ENCODE peak calls at places on chromosomes 2 and 18, in seven cellular contexts. One of them, this sample, is unnamed.

GRCh38 chr18:48181857-48182430 is 227.2 kb downstream of the ZBTB7C start:
- DNase-seq in esophagus squamous epithelium: no peak
- DNase-seq in MV-4-11: no peak
- DNase-seq in RKO: no peak
- DNase-seq in ELF-1: no peak
- DNase-seq in fibroblast of gingiva: no peak
- DNase-seq in fibroblast of mammary gland: no peak
- DNase-seq in this sample: no peak

GRCh38 chr2:127624321-127625145 is 21.4 kb upstream of the GPR17 start:
- DNase-seq in esophagus squamous epithelium: no peak
- DNase-seq in fibroblast of gingiva: no peak
- DNase-seq in RKO: no peak
- DNase-seq in ELF-1: no peak
- DNase-seq in fibroblast of mammary gland: no peak
- DNase-seq in MV-4-11: no peak
- DNase-seq in this sample: no peak

GRCh38 chr2:202932425-202933138 is 20.5 kb downstream of the CARF start:
- DNase-seq in ELF-1: peak; percentile 86
- DNase-seq in MV-4-11: peak; percentile 49
- DNase-seq in fibroblast of mammary gland: peak; percentile 69
- DNase-seq in fibroblast of gingiva: peak; percentile 94
- DNase-seq in esophagus squamous epithelium: no peak
- DNase-seq in RKO: no peak
- DNase-seq in this sample: peak; percentile 58

GRCh38 chr2:150076281-150076680 is 411.2 kb downstream of the RND3 start:
- DNase-seq in esophagus squamous epithelium: no peak
- DNase-seq in ELF-1: no peak
- DNase-seq in MV-4-11: no peak
- DNase-seq in RKO: peak; percentile 32
- DNase-seq in fibroblast of mammary gland: peak; percentile 81
- DNase-seq in fibroblast of gingiva: no peak
- DNase-seq in this sample: peak; percentile 55

GRCh38 chr18:39838831-39839230 is 2116.2 kb upstream of the PIK3C3 start:
- DNase-seq in ELF-1: no peak
- DNase-seq in fibroblast of gingiva: no peak
- DNase-seq in MV-4-11: no peak
- DNase-seq in RKO: peak; percentile 8
- DNase-seq in fibroblast of mammary gland: peak; percentile 4
- DNase-seq in esophagus squamous epithelium: no peak
- DNase-seq in this sample: no peak

GRCh38 chr2:24382363-24383021 is 22.2 kb upstream of the ITSN2 start:
- DNase-seq in RKO: peak; percentile 79
- DNase-seq in ELF-1: peak; percentile 74
- DNase-seq in fibroblast of gingiva: peak; percentile 64
- DNase-seq in fibroblast of mammary gland: peak; percentile 71
- DNase-seq in esophagus squamous epithelium: no peak
- DNase-seq in MV-4-11: peak; percentile 39
- DNase-seq in this sample: peak; percentile 66

GRCh38 chr2:118047273-118047898 is 33.5 kb upstream of the CCDC93 start:
- DNase-seq in esophagus squamous epithelium: no peak
- DNase-seq in RKO: peak; percentile 53
- DNase-seq in fibroblast of mammary gland: peak; percentile 77
- DNase-seq in fibroblast of gingiva: peak; percentile 17
- DNase-seq in ELF-1: no peak
- DNase-seq in MV-4-11: no peak
- DNase-seq in this sample: peak; percentile 55

GRCh38 chr2:57943271-57943670 is 103.3 kb upstream of the VRK2 start:
- DNase-seq in fibroblast of mammary gland: peak; percentile 16
- DNase-seq in ELF-1: no peak
- DNase-seq in fibroblast of gingiva: peak; percentile 27
- DNase-seq in esophagus squamous epithelium: no peak
- DNase-seq in RKO: no peak
- DNase-seq in MV-4-11: no peak
- DNase-seq in this sample: peak; percentile 53

GRCh38 chr18:58661423-58661822 is 9.8 kb upstream of the MALT1 start:
- DNase-seq in fibroblast of gingiva: no peak
- DNase-seq in MV-4-11: no peak
- DNase-seq in fibroblast of mammary gland: no peak
- DNase-seq in RKO: no peak
- DNase-seq in ELF-1: no peak
- DNase-seq in esophagus squamous epithelium: no peak
- DNase-seq in this sample: peak; percentile 30

GRCh38 chr2:160214461-160215055 is 14.5 kb upstream of the ITGB6 start:
- DNase-seq in fibroblast of mammary gland: peak; percentile 94
- DNase-seq in MV-4-11: peak; percentile 88
- DNase-seq in RKO: peak; percentile 65
- DNase-seq in ELF-1: peak; percentile 35
- DNase-seq in fibroblast of gingiva: peak; percentile 73
- DNase-seq in esophagus squamous epithelium: no peak
- DNase-seq in this sample: peak; percentile 93

GRCh38 chr2:176080540-176081355 is 3.0 kb downstream of the EVX2 start:
- DNase-seq in esophagus squamous epithelium: no peak
- DNase-seq in MV-4-11: no peak
- DNase-seq in RKO: no peak
- DNase-seq in fibroblast of mammary gland: no peak
- DNase-seq in fibroblast of gingiva: no peak
- DNase-seq in ELF-1: peak; percentile 60
- DNase-seq in this sample: no peak

GRCh38 chr2:240024766-240025165 is 376 bp downstream of the NDUFA10 start:
- DNase-seq in RKO: peak; percentile 45
- DNase-seq in MV-4-11: no peak
- DNase-seq in ELF-1: peak; percentile 19
- DNase-seq in fibroblast of gingiva: no peak
- DNase-seq in fibroblast of mammary gland: peak; percentile 3
- DNase-seq in esophagus squamous epithelium: no peak
- DNase-seq in this sample: no peak

GRCh38 chr2:120415728-120416509 is 70.0 kb downstream of the INHBB start:
- DNase-seq in fibroblast of mammary gland: no peak
- DNase-seq in fibroblast of gingiva: no peak
- DNase-seq in MV-4-11: no peak
- DNase-seq in RKO: no peak
- DNase-seq in ELF-1: no peak
- DNase-seq in esophagus squamous epithelium: no peak
- DNase-seq in this sample: no peak

GRCh38 chr2:239947361-239948045 is 77.6 kb downstream of the NDUFA10 start:
- DNase-seq in ELF-1: peak; percentile 36
- DNase-seq in MV-4-11: no peak
- DNase-seq in esophagus squamous epithelium: no peak
- DNase-seq in fibroblast of gingiva: no peak
- DNase-seq in RKO: no peak
- DNase-seq in fibroblast of mammary gland: no peak
- DNase-seq in this sample: no peak

GRCh38 chr2:1556776-1557466 is 143.7 kb downstream of the TPO start:
- DNase-seq in fibroblast of gingiva: peak; percentile 30
- DNase-seq in MV-4-11: no peak
- DNase-seq in RKO: peak; percentile 65
- DNase-seq in esophagus squamous epithelium: no peak
- DNase-seq in fibroblast of mammary gland: peak; percentile 91
- DNase-seq in ELF-1: no peak
- DNase-seq in this sample: peak; percentile 55

GRCh38 chr2:118529931-118530330 is 317.5 kb downstream of the EN1 start:
- DNase-seq in esophagus squamous epithelium: no peak
- DNase-seq in ELF-1: peak; percentile 69
- DNase-seq in RKO: no peak
- DNase-seq in MV-4-11: no peak
- DNase-seq in fibroblast of gingiva: no peak
- DNase-seq in fibroblast of mammary gland: no peak
- DNase-seq in this sample: no peak

GRCh38 chr18:79200546-79201268 is 131.5 kb downstream of the ATP9B start:
- DNase-seq in RKO: no peak
- DNase-seq in MV-4-11: no peak
- DNase-seq in esophagus squamous epithelium: peak; percentile 71
- DNase-seq in fibroblast of mammary gland: peak; percentile 9
- DNase-seq in ELF-1: peak; percentile 11
- DNase-seq in fibroblast of gingiva: peak; percentile 43
- DNase-seq in this sample: peak; percentile 13

GRCh38 chr18:20971886-20972267 is 139.7 kb downstream of the ROCK1 start:
- DNase-seq in MV-4-11: peak; percentile 25
- DNase-seq in esophagus squamous epithelium: no peak
- DNase-seq in fibroblast of gingiva: peak; percentile 26
- DNase-seq in RKO: peak; percentile 41
- DNase-seq in fibroblast of mammary gland: peak; percentile 50
- DNase-seq in ELF-1: no peak
- DNase-seq in this sample: peak; percentile 25

GRCh38 chr2:85951351-85952067 is 62.7 kb upstream of the ST3GAL5 start:
- DNase-seq in ELF-1: no peak
- DNase-seq in MV-4-11: peak; percentile 87
- DNase-seq in esophagus squamous epithelium: no peak
- DNase-seq in RKO: no peak
- DNase-seq in fibroblast of mammary gland: no peak
- DNase-seq in fibroblast of gingiva: no peak
- DNase-seq in this sample: no peak

GRCh38 chr18:69982417-69982816 is 34.7 kb upstream of the CD226 start:
- DNase-seq in MV-4-11: no peak
- DNase-seq in RKO: no peak
- DNase-seq in esophagus squamous epithelium: no peak
- DNase-seq in ELF-1: peak; percentile 15
- DNase-seq in fibroblast of gingiva: no peak
- DNase-seq in fibroblast of mammary gland: no peak
- DNase-seq in this sample: no peak

GRCh38 chr2:44879269-44880124 is 62.0 kb upstream of the SIX3 start:
- DNase-seq in esophagus squamous epithelium: no peak
- DNase-seq in ELF-1: no peak
- DNase-seq in RKO: no peak
- DNase-seq in fibroblast of mammary gland: no peak
- DNase-seq in MV-4-11: no peak
- DNase-seq in fibroblast of gingiva: no peak
- DNase-seq in this sample: no peak

GRCh38 chr2:191927319-191927867 is 80.5 kb upstream of the CAVIN2 start:
- DNase-seq in ELF-1: no peak
- DNase-seq in fibroblast of gingiva: peak; percentile 92
- DNase-seq in fibroblast of mammary gland: peak; percentile 91
- DNase-seq in MV-4-11: no peak
- DNase-seq in RKO: peak; percentile 81
- DNase-seq in esophagus squamous epithelium: no peak
- DNase-seq in this sample: peak; percentile 88